ENCODE peak calls at places on chromosomes 12 and 14, in six cellular contexts. J, N, A, Y, G and Z are unnamed samples.

GRCh38 chr12:57242329-57242690 is 8.7 kb downstream of the STAC3 start:
- DNase-seq in J (no peak), N (peak; percentile 67), A (no peak), Y (no peak), G (no peak), Z (no peak)

GRCh38 chr14:104322531-104323466 is 184.4 kb downstream of the KIF26A start:
- DNase-seq in J (no peak), N (peak; percentile 35), A (no peak), Y (no peak), G (no peak), Z (peak; percentile 76)

GRCh38 chr14:52119030-52119429 is 50.2 kb upstream of the NID2 start:
- DNase-seq in J (no peak), N (no peak), A (no peak), Y (no peak), G (no peak), Z (no peak)

GRCh38 chr12:42804928-42805327 is 215.4 kb upstream of the PRICKLE1 start:
- DNase-seq in J (no peak), N (no peak), A (no peak), Y (no peak), G (no peak), Z (no peak)

GRCh38 chr12:108134744-108135143 is 5.7 kb downstream of the WSCD2 start:
- DNase-seq in J (no peak), N (peak; percentile 3), A (no peak), Y (no peak), G (no peak), Z (no peak)

GRCh38 chr14:73467800-73468199 is 9.5 kb upstream of the NUMB start:
- DNase-seq in J (no peak), N (no peak), A (peak; percentile 86), Y (no peak), G (no peak), Z (no peak)

GRCh38 chr14:38481939-38482678 is 226.2 kb upstream of the CLEC14A start:
- DNase-seq in J (no peak), N (no peak), A (peak; percentile 54), Y (no peak), G (peak; percentile 19), Z (no peak)

GRCh38 chr12:93989913-93990312 is 158.5 kb upstream of the PLXNC1 start:
- DNase-seq in J (no peak), N (no peak), A (no peak), Y (no peak), G (no peak), Z (no peak)

GRCh38 chr12:6822461-6823135 is 977 bp downstream of the GPR162 start:
- DNase-seq in J (no peak), N (no peak), A (no peak), Y (no peak), G (no peak), Z (no peak)

GRCh38 chr12:22982635-22983034 is 357.7 kb downstream of the ETNK1 start:
- DNase-seq in J (no peak), N (no peak), A (no peak), Y (no peak), G (no peak), Z (no peak)

GRCh38 chr12:94704452-94704871 is 54.1 kb upstream of the TMCC3 start:
- DNase-seq in J (no peak), N (no peak), A (peak; percentile 93), Y (no peak), G (peak; percentile 86), Z (no peak)

GRCh38 chr12:11650697-11651281 is 1.3 kb downstream of the ETV6 start:
- DNase-seq in J (no peak), N (no peak), A (peak; percentile 62), Y (no peak), G (no peak), Z (peak; percentile 3)

GRCh38 chr12:124170756-124171155 is 124.1 kb upstream of the RFLNA start:
- DNase-seq in J (no peak), N (no peak), A (peak; percentile 21), Y (no peak), G (peak; percentile 6), Z (no peak)

GRCh38 chr12:84585996-84586395 is 326.6 kb downstream of the SLC6A15 start:
- DNase-seq in J (no peak), N (no peak), A (no peak), Y (no peak), G (peak; percentile 1), Z (no peak)

GRCh38 chr12:49014547-49014946 is 4.0 kb downstream of the PRKAG1 start:
- DNase-seq in J (no peak), N (no peak), A (peak; percentile 46), Y (no peak), G (no peak), Z (no peak)

GRCh38 chr14:30240002-30240401 is 312.4 kb upstream of the PRKD1 start:
- DNase-seq in J (no peak), N (no peak), A (no peak), Y (no peak), G (no peak), Z (no peak)

GRCh38 chr12:14408208-14408607 is 42.7 kb downstream of the ATF7IP start:
- DNase-seq in J (no peak), N (no peak), A (peak; percentile 36), Y (no peak), G (peak; percentile 51), Z (no peak)

GRCh38 chr12:65355461-65355860 is 77.0 kb downstream of the MSRB3 start:
- DNase-seq in J (no peak), N (no peak), A (peak; percentile 53), Y (no peak), G (peak; percentile 68), Z (no peak)

GRCh38 chr14:21352587-21352986 is 31.2 kb downstream of the SUPT16H start:
- DNase-seq in J (no peak), N (no peak), A (no peak), Y (no peak), G (no peak), Z (no peak)

GRCh38 chr12:125882141-125882540 is 816.9 kb downstream of the AACS start:
- DNase-seq in J (no peak), N (no peak), A (no peak), Y (no peak), G (peak; percentile 29), Z (no peak)

GRCh38 chr12:56995201-56995929 is 11.0 kb downstream of the ZBTB39 start:
- DNase-seq in J (peak; percentile 41), N (no peak), A (no peak), Y (no peak), G (no peak), Z (peak; percentile 81)

GRCh38 chr12:18810537-18811253 is 72.8 kb downstream of the CAPZA3 start:
- DNase-seq in J (no peak), N (no peak), A (peak; percentile 62), Y (no peak), G (no peak), Z (no peak)

GRCh38 chr12:75208851-75209781 is 523 bp downstream of the KCNC2 start:
- DNase-seq in J (peak; percentile 85), N (no peak), A (peak; percentile 16), Y (no peak), G (peak; percentile 34), Z (no peak)

DNA sequence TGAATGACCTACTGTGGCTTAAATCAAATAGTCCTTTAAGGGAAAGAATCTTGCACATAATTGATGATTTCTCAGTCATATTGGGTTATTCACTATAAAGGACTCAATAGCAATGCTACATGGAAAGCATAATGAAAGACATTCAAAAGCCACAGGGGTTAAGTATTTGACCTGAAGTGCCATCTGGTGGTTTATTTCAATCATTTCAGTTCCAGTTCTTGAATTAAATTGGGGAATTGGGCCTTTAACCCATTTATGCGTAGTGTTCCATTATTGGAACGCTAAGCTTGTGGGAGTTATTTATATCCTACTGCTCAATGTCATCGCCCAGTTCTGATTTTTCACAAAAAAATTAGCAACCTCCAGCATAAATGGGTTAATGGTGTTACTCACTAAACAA is 41.3 kb upstream of the C12orf71 start:
- DNase-seq in J (no peak), N (no peak), A (peak; percentile 21), Y (no peak), G (no peak), Z (no peak)
- TF ChIP-seq CTCF in J (no peak), N (no peak), A (no peak), Y (no peak), G (no peak), Z (peak; percentile 20)

GRCh38 chr12:116066381-116067230 is 210.9 kb downstream of the MED13L start:
- DNase-seq in J (no peak), N (no peak), A (peak; percentile 47), Y (peak; percentile 34), G (no peak), Z (no peak)
- TF ChIP-seq CTCF in J (peak; percentile 77), N (peak; percentile 62), A (peak; percentile 79), Y (peak; percentile 96), G (peak; percentile 85), Z (peak; percentile 70)

DNA sequence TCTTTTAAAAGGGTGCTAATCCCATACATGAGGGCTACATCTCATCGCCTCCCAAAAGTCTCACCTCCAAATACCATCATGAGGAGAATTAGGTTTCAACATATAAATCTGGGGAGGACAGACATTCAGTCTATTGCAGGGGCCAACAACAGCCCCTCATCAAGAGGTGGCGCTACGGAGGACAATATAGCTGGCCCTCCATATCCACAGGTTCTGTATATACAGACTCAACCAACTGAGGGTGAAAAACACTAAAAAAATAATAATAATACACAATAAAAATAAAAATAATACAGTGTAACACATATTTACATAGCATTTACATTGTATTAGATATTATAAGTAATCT is 19.1 kb upstream of the PCNX1 start:
- DNase-seq in J (no peak), N (no peak), A (no peak), Y (no peak), G (no peak), Z (no peak)
- TF ChIP-seq CTCF in J (peak; percentile 49), N (no peak), A (no peak), Y (no peak), G (no peak), Z (no peak)

GRCh38 chr12:114013601-114014345 is 47.6 kb upstream of the RBM19 start:
- DNase-seq in J (peak; percentile 61), N (no peak), A (peak; percentile 7), Y (no peak), G (no peak), Z (no peak)
- TF ChIP-seq CTCF in J (peak; percentile 78), N (no peak), A (peak; percentile 32), Y (no peak), G (no peak), Z (no peak)

GRCh38 chr12:121793836-121794531 is 496 bp upstream of the RHOF start:
- DNase-seq in J (peak; percentile 98), N (peak; percentile 93), A (peak; percentile 91), Y (peak; percentile 96), G (peak; percentile 83), Z (peak; percentile 96)

GRCh38 chr12:121791671-121792496 is 1.6 kb downstream of the RHOF start:
- DNase-seq in J (no peak), N (no peak), A (no peak), Y (no peak), G (no peak), Z (no peak)

GRCh38 chr12:121794532-121795028 is 1.1 kb upstream of the RHOF start:
- DNase-seq in J (no peak), N (no peak), A (no peak), Y (no peak), G (no peak), Z (no peak)

GRCh38 chr12:121792607-121793500 is 634 bp downstream of the RHOF start:
- DNase-seq in J (no peak), N (no peak), A (no peak), Y (peak; percentile 71), G (no peak), Z (no peak)

GRCh38 chr12:121793501-121793835 is at the start of gene RHOF:
- DNase-seq in J (no peak), N (no peak), A (no peak), Y (no peak), G (no peak), Z (no peak)
- TF ChIP-seq CTCF in J (no peak), N (no peak), A (no peak), Y (no peak), G (no peak), Z (no peak)